ENCODE peak calls at places on chromosomes 6 and 20, in four cellular contexts. One of them, this sample, is unnamed.

GRCh38 chr20:22904905-22905304 is 130.2 kb upstream of the SSTR4 start:
- DNase-seq in A549: no peak
- DNase-seq in H9: no peak
- DNase-seq in IMR-90: no peak
- DNase-seq in this sample: no peak

GRCh38 chr6:154754152-154754551 is 20.9 kb downstream of the SCAF8 start:
- DNase-seq in A549: no peak
- DNase-seq in H9: no peak
- DNase-seq in IMR-90: peak
- DNase-seq in this sample: no peak

GRCh38 chr20:23415958-23416583 is 5.2 kb downstream of the NAPB start:
- DNase-seq in A549: no peak
- DNase-seq in H9: no peak
- DNase-seq in IMR-90: no peak
- DNase-seq in this sample: no peak

GRCh38 chr6:54093306-54093705 is 17.9 kb upstream of the MLIP start:
- DNase-seq in A549: no peak
- DNase-seq in H9: no peak
- DNase-seq in IMR-90: no peak
- DNase-seq in this sample: no peak

GRCh38 chr6:42452171-42453026 is 673 bp upstream of the TRERF1 start:
- DNase-seq in A549: peak
- DNase-seq in H9: peak
- DNase-seq in IMR-90: peak
- DNase-seq in this sample: no peak

GRCh38 chr6:31870385-31870921 is 7.8 kb upstream of the NEU1 start:
- DNase-seq in A549: no peak
- DNase-seq in H9: peak
- DNase-seq in IMR-90: no peak
- DNase-seq in this sample: peak

GRCh38 chr20:34058831-34059230 is 53.2 kb downstream of the EIF2S2 start:
- DNase-seq in A549: no peak
- DNase-seq in H9: no peak
- DNase-seq in IMR-90: peak
- DNase-seq in this sample: no peak

GRCh38 chr20:2151805-2152727 is 50.4 kb downstream of the STK35 start:
- DNase-seq in A549: peak
- DNase-seq in H9: no peak
- DNase-seq in IMR-90: peak
- DNase-seq in this sample: no peak

GRCh38 chr6:145904878-145905277 is 59.3 kb downstream of the SHPRH start:
- DNase-seq in A549: no peak
- DNase-seq in H9: no peak
- DNase-seq in IMR-90: no peak
- DNase-seq in this sample: no peak

GRCh38 chr6:161372422-161372793 is 98.5 kb upstream of the AGPAT4 start:
- DNase-seq in A549: no peak
- DNase-seq in H9: no peak
- DNase-seq in IMR-90: no peak
- DNase-seq in this sample: no peak

GRCh38 chr6:108492131-108492766 is 68.5 kb upstream of the FOXO3 start:
- DNase-seq in A549: peak
- DNase-seq in H9: no peak
- DNase-seq in IMR-90: peak
- DNase-seq in this sample: peak

GRCh38 chr6:17635568-17635967 is 35.5 kb downstream of the FAM8A1 start:
- DNase-seq in A549: no peak
- DNase-seq in H9: no peak
- DNase-seq in IMR-90: peak
- DNase-seq in this sample: no peak

GRCh38 chr6:19603716-19604115 is 233.5 kb upstream of the ID4 start:
- DNase-seq in A549: no peak
- DNase-seq in H9: no peak
- DNase-seq in IMR-90: no peak
- DNase-seq in this sample: no peak

GRCh38 chr20:62795023-62795761 is 1.1 kb upstream of the MRGBP start:
- DNase-seq in A549: peak
- DNase-seq in H9: peak
- DNase-seq in IMR-90: peak
- DNase-seq in this sample: peak

GRCh38 chr6:142551145-142551811 is 249.5 kb downstream of the ADGRG6 start:
- DNase-seq in A549: peak
- DNase-seq in H9: peak
- DNase-seq in IMR-90: no peak
- DNase-seq in this sample: no peak

GRCh38 chr6:159172066-159172465 is 2.9 kb downstream of the FNDC1 start:
- DNase-seq in A549: no peak
- DNase-seq in H9: no peak
- DNase-seq in IMR-90: no peak
- DNase-seq in this sample: no peak

GRCh38 chr6:100099189-100100074 is 105.4 kb upstream of the MCHR2 start:
- DNase-seq in A549: peak
- DNase-seq in H9: no peak
- DNase-seq in IMR-90: peak
- DNase-seq in this sample: peak

GRCh38 chr20:54070187-54070987 is at the start of gene BCAS1:
- DNase-seq in A549: peak
- DNase-seq in H9: no peak
- DNase-seq in IMR-90: no peak
- DNase-seq in this sample: peak

GRCh38 chr20:14245368-14245970 is 91.9 kb downstream of the FLRT3 start:
- DNase-seq in A549: no peak
- DNase-seq in H9: no peak
- DNase-seq in IMR-90: peak
- DNase-seq in this sample: no peak

GRCh38 chr6:11258260-11259237 is 26.1 kb upstream of the NEDD9 start:
- DNase-seq in A549: no peak
- DNase-seq in H9: no peak
- DNase-seq in IMR-90: no peak
- DNase-seq in this sample: no peak

GRCh38 chr20:19274001-19274400 is 61.6 kb downstream of the SLC24A3 start:
- DNase-seq in A549: no peak
- DNase-seq in H9: no peak
- DNase-seq in IMR-90: no peak
- DNase-seq in this sample: no peak

GRCh38 chr6:89679215-89680120 is 40.9 kb upstream of the LYRM2 start:
- DNase-seq in A549: no peak
- DNase-seq in H9: no peak
- DNase-seq in IMR-90: no peak
- DNase-seq in this sample: no peak

GRCh38 chr6:69914015-69914485 is 47.7 kb downstream of the COL19A1 start:
- DNase-seq in A549: no peak
- DNase-seq in H9: no peak
- DNase-seq in IMR-90: peak
- DNase-seq in this sample: peak

GRCh38 chr20:20498081-20498861 is 130.4 kb downstream of the INSM1 start:
- DNase-seq in A549: no peak
- DNase-seq in H9: no peak
- DNase-seq in IMR-90: peak
- DNase-seq in this sample: no peak

GRCh38 chr20:46743088-46743487 is 33.6 kb downstream of the SLC2A10 start:
- DNase-seq in A549: no peak
- DNase-seq in H9: no peak
- DNase-seq in IMR-90: no peak
- DNase-seq in this sample: peak

GRCh38 chr6:38110407-38111025 is 291.0 kb downstream of the ZFAND3 start:
- DNase-seq in A549: no peak
- DNase-seq in H9: no peak
- DNase-seq in IMR-90: no peak
- DNase-seq in this sample: no peak

GRCh38 chr6:166932116-166932515 is 24.2 kb downstream of the RNASET2 start:
- DNase-seq in A549: no peak
- DNase-seq in H9: no peak
- DNase-seq in IMR-90: no peak
- DNase-seq in this sample: no peak

GRCh38 chr6:46013639-46014038 is 2.0 kb downstream of the CLIC5 start:
- DNase-seq in A549: no peak
- DNase-seq in H9: no peak
- DNase-seq in IMR-90: no peak
- DNase-seq in this sample: peak

GRCh38 chr6:46016063-46016608 is 476 bp upstream of the CLIC5 start:
- DNase-seq in A549: no peak
- DNase-seq in H9: no peak
- DNase-seq in IMR-90: no peak
- DNase-seq in this sample: no peak

GRCh38 chr6:46014054-46014453 is 1.6 kb downstream of the CLIC5 start:
- DNase-seq in A549: no peak
- DNase-seq in H9: no peak
- DNase-seq in IMR-90: no peak
- DNase-seq in this sample: no peak

GRCh38 chr6:46014511-46015118 is 1.0 kb downstream of the CLIC5 start:
- DNase-seq in A549: no peak
- DNase-seq in H9: peak
- DNase-seq in IMR-90: no peak
- DNase-seq in this sample: peak

GRCh38 chr6:46015119-46015968 is at the start of gene CLIC5:
- DNase-seq in A549: no peak
- DNase-seq in H9: peak
- DNase-seq in IMR-90: no peak
- DNase-seq in this sample: peak
- H3K4me2 ChIP-seq in A549: peak
- H3K4me2 ChIP-seq in H9: peak
- H3K4me2 ChIP-seq in IMR-90: peak
- H3K4me2 ChIP-seq in this sample: peak

GRCh38 chr20:5727018-5727515 is 23.1 kb upstream of the SHLD1 start:
- DNase-seq in A549: peak
- DNase-seq in H9: no peak
- DNase-seq in IMR-90: no peak
- DNase-seq in this sample: no peak

GRCh38 chr20:5731753-5732366 is 18.3 kb upstream of the SHLD1 start:
- DNase-seq in A549: no peak
- DNase-seq in H9: no peak
- DNase-seq in IMR-90: no peak
- DNase-seq in this sample: no peak

GRCh38 chr20:5730131-5730530 is 20.1 kb upstream of the SHLD1 start:
- DNase-seq in A549: no peak
- DNase-seq in H9: no peak
- DNase-seq in IMR-90: no peak
- DNase-seq in this sample: no peak

GRCh38 chr20:5734559-5735137 is 15.6 kb upstream of the SHLD1 start:
- DNase-seq in A549: peak
- DNase-seq in H9: no peak
- DNase-seq in IMR-90: peak
- DNase-seq in this sample: no peak

DNA sequence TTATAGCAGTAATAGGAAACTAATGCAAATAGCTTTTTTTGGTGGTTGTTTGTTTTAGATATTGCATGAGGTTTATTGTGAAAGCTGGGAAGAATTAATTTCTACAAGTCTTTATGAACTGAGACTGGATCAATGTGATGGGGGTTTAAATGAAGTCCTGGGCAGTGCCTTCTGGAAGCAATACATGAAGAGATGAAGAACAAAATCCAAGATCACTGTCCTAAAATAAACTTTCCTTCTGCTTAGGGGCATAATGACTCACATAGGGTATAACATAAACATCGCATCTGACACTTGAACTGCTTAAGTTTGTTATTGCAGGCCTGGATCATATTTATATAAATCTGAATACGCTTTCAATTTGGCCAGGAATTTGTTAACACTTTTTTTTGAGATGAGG is 20.9 kb upstream of the SHLD1 start:
- DNase-seq in A549: peak
- DNase-seq in H9: no peak
- DNase-seq in IMR-90: peak
- DNase-seq in this sample: no peak
- H3K4me2 ChIP-seq in A549: peak
- H3K4me2 ChIP-seq in H9: no peak
- H3K4me2 ChIP-seq in IMR-90: peak
- H3K4me2 ChIP-seq in this sample: no peak

GRCh38 chr20:57403216-57403615 is 12.0 kb downstream of the RBM38 start:
- DNase-seq in A549: no peak
- DNase-seq in H9: no peak
- DNase-seq in IMR-90: no peak
- DNase-seq in this sample: no peak
- H3K4me2 ChIP-seq in A549: no peak
- H3K4me2 ChIP-seq in H9: no peak
- H3K4me2 ChIP-seq in IMR-90: no peak
- H3K4me2 ChIP-seq in this sample: no peak

GRCh38 chr6:3280091-3280490 is 21.3 kb downstream of the PSMG4 start:
- DNase-seq in A549: no peak
- DNase-seq in H9: no peak
- DNase-seq in IMR-90: no peak
- DNase-seq in this sample: peak
- H3K4me2 ChIP-seq in A549: no peak
- H3K4me2 ChIP-seq in H9: no peak
- H3K4me2 ChIP-seq in IMR-90: no peak
- H3K4me2 ChIP-seq in this sample: no peak

GRCh38 chr6:106448000-106448426 is 87.5 kb downstream of the CRYBG1 start:
- DNase-seq in A549: no peak
- DNase-seq in H9: no peak
- DNase-seq in IMR-90: no peak
- DNase-seq in this sample: no peak

GRCh38 chr6:106446983-106447382 is 86.5 kb downstream of the CRYBG1 start:
- DNase-seq in A549: peak
- DNase-seq in H9: no peak
- DNase-seq in IMR-90: no peak
- DNase-seq in this sample: no peak

GRCh38 chr6:106445508-106445878 is 85.0 kb downstream of the CRYBG1 start:
- DNase-seq in A549: no peak
- DNase-seq in H9: no peak
- DNase-seq in IMR-90: no peak
- DNase-seq in this sample: no peak

GRCh38 chr6:106444777-106445507 is 84.4 kb downstream of the CRYBG1 start:
- DNase-seq in A549: peak
- DNase-seq in H9: peak
- DNase-seq in IMR-90: peak
- DNase-seq in this sample: peak

DNA sequence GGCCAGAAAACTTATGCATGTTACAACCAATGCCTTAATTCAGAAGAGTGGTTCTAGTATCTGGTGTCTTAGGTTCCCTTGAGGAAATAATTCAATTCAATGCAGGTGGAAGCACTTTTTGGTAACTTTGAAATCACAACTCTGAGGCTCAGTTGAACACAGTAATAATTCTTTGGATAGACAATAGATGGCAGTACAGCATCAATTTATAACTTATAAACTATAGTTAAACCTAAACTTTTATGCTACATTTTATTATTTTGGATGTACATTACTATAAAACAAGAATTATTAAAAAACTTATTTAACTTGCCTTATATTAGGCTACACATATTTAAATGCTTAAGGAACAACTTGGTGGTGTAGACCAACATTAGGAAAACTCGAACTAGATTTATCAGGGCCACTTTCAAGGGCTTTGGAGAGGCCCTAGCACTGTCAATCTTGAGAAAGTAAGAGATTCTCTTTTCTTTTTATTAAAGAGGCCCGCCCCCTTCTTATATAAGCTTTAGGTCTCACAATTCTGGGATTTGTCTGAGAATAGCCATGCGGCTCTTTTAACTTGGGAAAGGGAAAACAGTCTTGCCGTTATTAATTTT is 85.9 kb downstream of the CRYBG1 start:
- DNase-seq in A549: peak
- DNase-seq in H9: no peak
- DNase-seq in IMR-90: peak
- DNase-seq in this sample: peak
- H3K4me2 ChIP-seq in A549: peak
- H3K4me2 ChIP-seq in H9: no peak
- H3K4me2 ChIP-seq in IMR-90: no peak
- H3K4me2 ChIP-seq in this sample: no peak

This sample was measured in GM23338.